ENCODE peak calls at places on chromosomes 3 and 15, in four cellular contexts. One of them, this sample, is unnamed.

GRCh38 chr15:50977157-50977556 is 68.7 kb downstream of the AP4E1 start:
- DNase-seq in fibroblast of pulmonary artery: peak; percentile 56
- DNase-seq in stimulated activated CD8-positive, alpha-beta memory T cell treated with anti-CD3 and anti-CD28 coated beads, Interleukin-15, amount 100 ng/mL, for 24 hours: no peak
- DNase-seq in NCI-H69: no peak
- DNase-seq in this sample: peak; percentile 40

GRCh38 chr15:30865257-30865656 is 38.5 kb upstream of the FAN1 start:
- DNase-seq in fibroblast of pulmonary artery: no peak
- DNase-seq in stimulated activated CD8-positive, alpha-beta memory T cell treated with anti-CD3 and anti-CD28 coated beads, Interleukin-15, amount 100 ng/mL, for 24 hours: no peak
- DNase-seq in NCI-H69: peak; percentile 88
- DNase-seq in this sample: no peak

GRCh38 chr3:181855825-181856224 is 144.1 kb downstream of the SOX2 start:
- DNase-seq in fibroblast of pulmonary artery: no peak
- DNase-seq in stimulated activated CD8-positive, alpha-beta memory T cell treated with anti-CD3 and anti-CD28 coated beads, Interleukin-15, amount 100 ng/mL, for 24 hours: no peak
- DNase-seq in NCI-H69: peak; percentile 47
- DNase-seq in this sample: no peak

GRCh38 chr15:94324117-94324826 is 92.9 kb downstream of the MCTP2 start:
- DNase-seq in fibroblast of pulmonary artery: peak; percentile 71
- DNase-seq in stimulated activated CD8-positive, alpha-beta memory T cell treated with anti-CD3 and anti-CD28 coated beads, Interleukin-15, amount 100 ng/mL, for 24 hours: no peak
- DNase-seq in NCI-H69: peak; percentile 62
- DNase-seq in this sample: peak; percentile 76

GRCh38 chr3:141050576-141050912 is 603 bp upstream of the SPSB4 start:
- DNase-seq in fibroblast of pulmonary artery: no peak
- DNase-seq in stimulated activated CD8-positive, alpha-beta memory T cell treated with anti-CD3 and anti-CD28 coated beads, Interleukin-15, amount 100 ng/mL, for 24 hours: no peak
- DNase-seq in NCI-H69: no peak
- DNase-seq in this sample: no peak

GRCh38 chr3:146818866-146819265 is 213.7 kb upstream of the PLSCR5 start:
- DNase-seq in fibroblast of pulmonary artery: no peak
- DNase-seq in stimulated activated CD8-positive, alpha-beta memory T cell treated with anti-CD3 and anti-CD28 coated beads, Interleukin-15, amount 100 ng/mL, for 24 hours: no peak
- DNase-seq in NCI-H69: no peak
- DNase-seq in this sample: no peak

GRCh38 chr15:98734472-98735284 is 86.3 kb downstream of the IGF1R start:
- DNase-seq in fibroblast of pulmonary artery: no peak
- DNase-seq in stimulated activated CD8-positive, alpha-beta memory T cell treated with anti-CD3 and anti-CD28 coated beads, Interleukin-15, amount 100 ng/mL, for 24 hours: no peak
- DNase-seq in NCI-H69: peak; percentile 30
- DNase-seq in this sample: peak; percentile 43

GRCh38 chr3:169846458-169847193 is 23.1 kb downstream of the LRRC31 start:
- DNase-seq in fibroblast of pulmonary artery: peak; percentile 48
- DNase-seq in stimulated activated CD8-positive, alpha-beta memory T cell treated with anti-CD3 and anti-CD28 coated beads, Interleukin-15, amount 100 ng/mL, for 24 hours: no peak
- DNase-seq in NCI-H69: no peak
- DNase-seq in this sample: peak; percentile 14

GRCh38 chr15:70475921-70476320 is 287.4 kb downstream of the UACA start:
- DNase-seq in fibroblast of pulmonary artery: no peak
- DNase-seq in stimulated activated CD8-positive, alpha-beta memory T cell treated with anti-CD3 and anti-CD28 coated beads, Interleukin-15, amount 100 ng/mL, for 24 hours: no peak
- DNase-seq in NCI-H69: no peak
- DNase-seq in this sample: no peak

GRCh38 chr15:34799825-34800168 is 4.4 kb upstream of the ACTC1 start:
- DNase-seq in fibroblast of pulmonary artery: no peak
- DNase-seq in stimulated activated CD8-positive, alpha-beta memory T cell treated with anti-CD3 and anti-CD28 coated beads, Interleukin-15, amount 100 ng/mL, for 24 hours: no peak
- DNase-seq in NCI-H69: peak; percentile 95
- DNase-seq in this sample: no peak

GRCh38 chr3:46909535-46910161 is 32.1 kb downstream of the PTH1R start:
- DNase-seq in fibroblast of pulmonary artery: peak; percentile 84
- DNase-seq in stimulated activated CD8-positive, alpha-beta memory T cell treated with anti-CD3 and anti-CD28 coated beads, Interleukin-15, amount 100 ng/mL, for 24 hours: peak; percentile 52
- DNase-seq in NCI-H69: peak; percentile 82
- DNase-seq in this sample: peak; percentile 94

GRCh38 chr3:172201136-172201989 is 162.0 kb downstream of the FNDC3B start:
- DNase-seq in fibroblast of pulmonary artery: peak; percentile 94
- DNase-seq in stimulated activated CD8-positive, alpha-beta memory T cell treated with anti-CD3 and anti-CD28 coated beads, Interleukin-15, amount 100 ng/mL, for 24 hours: no peak
- DNase-seq in NCI-H69: peak; percentile 96
- DNase-seq in this sample: no peak

GRCh38 chr15:40320931-40321371 is 2.5 kb upstream of the INAFM2 start:
- DNase-seq in fibroblast of pulmonary artery: peak; percentile 74
- DNase-seq in stimulated activated CD8-positive, alpha-beta memory T cell treated with anti-CD3 and anti-CD28 coated beads, Interleukin-15, amount 100 ng/mL, for 24 hours: no peak
- DNase-seq in NCI-H69: peak; percentile 93
- DNase-seq in this sample: peak; percentile 92

GRCh38 chr3:17850448-17850847 is 108.0 kb upstream of the TBC1D5 start:
- DNase-seq in fibroblast of pulmonary artery: peak; percentile 38
- DNase-seq in stimulated activated CD8-positive, alpha-beta memory T cell treated with anti-CD3 and anti-CD28 coated beads, Interleukin-15, amount 100 ng/mL, for 24 hours: no peak
- DNase-seq in NCI-H69: no peak
- DNase-seq in this sample: peak; percentile 73

GRCh38 chr3:138450181-138450580 is 15.8 kb downstream of the ESYT3 start:
- DNase-seq in fibroblast of pulmonary artery: no peak
- DNase-seq in stimulated activated CD8-positive, alpha-beta memory T cell treated with anti-CD3 and anti-CD28 coated beads, Interleukin-15, amount 100 ng/mL, for 24 hours: no peak
- DNase-seq in NCI-H69: no peak
- DNase-seq in this sample: no peak

GRCh38 chr3:153906366-153906765 is 214.8 kb upstream of the ARHGEF26 start:
- DNase-seq in fibroblast of pulmonary artery: no peak
- DNase-seq in stimulated activated CD8-positive, alpha-beta memory T cell treated with anti-CD3 and anti-CD28 coated beads, Interleukin-15, amount 100 ng/mL, for 24 hours: no peak
- DNase-seq in NCI-H69: no peak
- DNase-seq in this sample: no peak

GRCh38 chr3:146504546-146505197 is 35.3 kb upstream of the PLSCR2 start:
- DNase-seq in fibroblast of pulmonary artery: no peak
- DNase-seq in stimulated activated CD8-positive, alpha-beta memory T cell treated with anti-CD3 and anti-CD28 coated beads, Interleukin-15, amount 100 ng/mL, for 24 hours: no peak
- DNase-seq in NCI-H69: no peak
- DNase-seq in this sample: no peak

GRCh38 chr3:168165390-168166269 is 69.9 kb upstream of the GOLIM4 start:
- DNase-seq in fibroblast of pulmonary artery: peak; percentile 88
- DNase-seq in stimulated activated CD8-positive, alpha-beta memory T cell treated with anti-CD3 and anti-CD28 coated beads, Interleukin-15, amount 100 ng/mL, for 24 hours: no peak
- DNase-seq in NCI-H69: peak; percentile 90
- DNase-seq in this sample: peak; percentile 93

GRCh38 chr3:114758828-114759709 is 388.0 kb downstream of the ZBTB20 start:
- DNase-seq in fibroblast of pulmonary artery: peak; percentile 84
- DNase-seq in stimulated activated CD8-positive, alpha-beta memory T cell treated with anti-CD3 and anti-CD28 coated beads, Interleukin-15, amount 100 ng/mL, for 24 hours: no peak
- DNase-seq in NCI-H69: peak; percentile 35
- DNase-seq in this sample: peak; percentile 92

This sample was measured in adipocyte.